ENCODE peak calls at places on chromosome 22, in four cellular contexts. J, V, P and M are unnamed samples.

GRCh38 chr22:11627436-11627797 is 3900.6 kb upstream of the OR11H1 start:
- DNase-seq in J (no peak), V (no peak), P (peak), M (no peak)

GRCh38 chr22:38284042-38284402 is 11.2 kb upstream of the TMEM184B start:
- DNase-seq in J (no peak), V (no peak), P (no peak), M (no peak)

GRCh38 chr22:50502628-50503474 is 4.7 kb downstream of the LMF2 start:
- DNase-seq in J (no peak), V (no peak), P (no peak), M (no peak)

GRCh38 chr22:26564672-26565071 is 25.3 kb downstream of the TPST2 start:
- DNase-seq in J (no peak), V (no peak), P (no peak), M (no peak)

GRCh38 chr22:49571326-49571725 is 256.3 kb downstream of the BRD1 start:
- DNase-seq in J (no peak), V (no peak), P (no peak), M (no peak)

GRCh38 chr22:21457023-21457787 is 10.0 kb upstream of the TMEM191C start:
- DNase-seq in J (no peak), V (no peak), P (no peak), M (no peak)

GRCh38 chr22:17717708-17718107 is 56.6 kb downstream of the BID start:
- DNase-seq in J (no peak), V (no peak), P (no peak), M (no peak)

GRCh38 chr22:35638408-35638807 is 9.8 kb upstream of the APOL6 start:
- DNase-seq in J (no peak), V (peak), P (no peak), M (peak)

GRCh38 chr22:27919943-27920755 is 1.1 kb upstream of the PITPNB start:
- DNase-seq in J (peak), V (no peak), P (no peak), M (peak)